ENCODE peak calls at places on chromosomes 6 and 20, in nine cellular contexts. One of them, this sample, is unnamed.

GRCh38 chr6:53309059-53309896 is 39.5 kb downstream of the ELOVL5 start:
- DNase-seq in neural crest cell: no peak
- DNase-seq in fibroblast of gingiva: peak
- DNase-seq in NT2/D1: no peak
- DNase-seq in MV-4-11: no peak
- DNase-seq in fibroblast of mammary gland: peak
- DNase-seq in A673: no peak
- DNase-seq in right lobe of liver: no peak
- DNase-seq in NCI-H460: no peak
- DNase-seq in this sample: no peak

GRCh38 chr6:72616406-72617015 is 5.4 kb upstream of the KCNQ5 start:
- DNase-seq in neural crest cell: no peak
- DNase-seq in fibroblast of gingiva: peak
- DNase-seq in NT2/D1: no peak
- DNase-seq in MV-4-11: peak
- DNase-seq in fibroblast of mammary gland: peak
- DNase-seq in A673: peak
- DNase-seq in right lobe of liver: no peak
- DNase-seq in NCI-H460: no peak
- DNase-seq in this sample: peak

GRCh38 chr6:166520905-166521834 is 65.3 kb downstream of the RAMACL start:
- DNase-seq in neural crest cell: no peak
- DNase-seq in fibroblast of gingiva: no peak
- DNase-seq in NT2/D1: no peak
- DNase-seq in MV-4-11: no peak
- DNase-seq in fibroblast of mammary gland: peak
- DNase-seq in A673: no peak
- DNase-seq in right lobe of liver: no peak
- DNase-seq in NCI-H460: no peak
- DNase-seq in this sample: no peak

GRCh38 chr6:13046084-13046483 is 282.3 kb downstream of the TBC1D7 start:
- DNase-seq in neural crest cell: no peak
- DNase-seq in fibroblast of gingiva: no peak
- DNase-seq in NT2/D1: no peak
- DNase-seq in MV-4-11: no peak
- DNase-seq in fibroblast of mammary gland: no peak
- DNase-seq in A673: no peak
- DNase-seq in right lobe of liver: no peak
- DNase-seq in NCI-H460: no peak
- DNase-seq in this sample: no peak

GRCh38 chr6:118719351-118720124 is 68.1 kb upstream of the CEP85L start:
- DNase-seq in neural crest cell: no peak
- DNase-seq in fibroblast of gingiva: no peak
- DNase-seq in NT2/D1: no peak
- DNase-seq in MV-4-11: no peak
- DNase-seq in fibroblast of mammary gland: no peak
- DNase-seq in A673: no peak
- DNase-seq in right lobe of liver: no peak
- DNase-seq in NCI-H460: no peak
- DNase-seq in this sample: no peak

GRCh38 chr20:47361268-47361665 is 4.8 kb upstream of the ZMYND8 start:
- DNase-seq in neural crest cell: no peak
- DNase-seq in fibroblast of gingiva: no peak
- DNase-seq in NT2/D1: no peak
- DNase-seq in MV-4-11: no peak
- DNase-seq in fibroblast of mammary gland: no peak
- DNase-seq in A673: no peak
- DNase-seq in right lobe of liver: peak
- DNase-seq in NCI-H460: no peak
- DNase-seq in this sample: no peak

GRCh38 chr6:76835289-76835688 is 628.0 kb downstream of the HTR1B start:
- DNase-seq in neural crest cell: no peak
- DNase-seq in fibroblast of gingiva: no peak
- DNase-seq in NT2/D1: no peak
- DNase-seq in MV-4-11: no peak
- DNase-seq in fibroblast of mammary gland: no peak
- DNase-seq in A673: no peak
- DNase-seq in right lobe of liver: no peak
- DNase-seq in NCI-H460: no peak
- DNase-seq in this sample: no peak

GRCh38 chr6:87879144-87879861 is 168.3 kb upstream of the SPACA1 start:
- DNase-seq in neural crest cell: no peak
- DNase-seq in fibroblast of gingiva: peak
- DNase-seq in NT2/D1: no peak
- DNase-seq in MV-4-11: no peak
- DNase-seq in fibroblast of mammary gland: peak
- DNase-seq in A673: no peak
- DNase-seq in right lobe of liver: no peak
- DNase-seq in NCI-H460: no peak
- DNase-seq in this sample: no peak

GRCh38 chr20:2296545-2297351 is 947 bp downstream of the TGM3 start:
- DNase-seq in neural crest cell: no peak
- DNase-seq in fibroblast of gingiva: no peak
- DNase-seq in NT2/D1: no peak
- DNase-seq in MV-4-11: no peak
- DNase-seq in fibroblast of mammary gland: no peak
- DNase-seq in A673: no peak
- DNase-seq in right lobe of liver: no peak
- DNase-seq in NCI-H460: no peak
- DNase-seq in this sample: peak

GRCh38 chr20:19986419-19986818 is 30.7 kb upstream of the NAA20 start:
- DNase-seq in neural crest cell: no peak
- DNase-seq in fibroblast of gingiva: peak
- DNase-seq in NT2/D1: no peak
- DNase-seq in MV-4-11: peak
- DNase-seq in fibroblast of mammary gland: peak
- DNase-seq in A673: no peak
- DNase-seq in right lobe of liver: no peak
- DNase-seq in NCI-H460: no peak
- DNase-seq in this sample: no peak